ENCODE peak calls at places on chromosomes 2 and 18, in nine cellular contexts. X is stimulated activated CD4-positive, alpha-beta T cell treated with anti-CD3 and anti-CD28 coated beads, Interleukin-4, amount 100 ng/mL, for 48 hours; Y is T-helper 2 cell; B is OCI-LY7; J is choroid plexus epithelial cell; D is IMR-90; P is neural crest cell; W is stromal cell of bone marrow; M is LoVo. E is an unnamed sample.

GRCh38 chr18:54926593-54927297 is 32.5 kb downstream of the CCDC68 start:
- DNase-seq in X (no peak), Y (no peak), B (no peak), J (peak), D (peak), P (no peak), W (peak), M (no peak), E (no peak)

GRCh38 chr2:152050345-152050744 is 48.5 kb downstream of the CACNB4 start:
- DNase-seq in X (no peak), Y (no peak), B (no peak), J (no peak), D (no peak), P (no peak), W (no peak), M (no peak), E (no peak)

GRCh38 chr2:128371248-128371630 is 52.6 kb upstream of the HS6ST1 start:
- DNase-seq in X (no peak), Y (no peak), B (no peak), J (no peak), D (no peak), P (no peak), W (no peak), M (no peak), E (no peak)

GRCh38 chr18:34097312-34097711 is 127.4 kb downstream of the NOL4 start:
- DNase-seq in X (no peak), Y (no peak), B (no peak), J (peak), D (no peak), P (no peak), W (no peak), M (no peak), E (no peak)

GRCh38 chr18:28039078-28039477 is 137.9 kb downstream of the CDH2 start:
- DNase-seq in X (no peak), Y (no peak), B (no peak), J (peak), D (peak), P (no peak), W (no peak), M (no peak), E (no peak)

GRCh38 chr2:9212661-9213411 is 6.2 kb downstream of the ASAP2 start:
- DNase-seq in X (no peak), Y (no peak), B (no peak), J (no peak), D (no peak), P (no peak), W (no peak), M (peak), E (no peak)

GRCh38 chr2:128409326-128410034 is 90.8 kb upstream of the HS6ST1 start:
- DNase-seq in X (no peak), Y (no peak), B (no peak), J (no peak), D (no peak), P (no peak), W (no peak), M (no peak), E (peak)

GRCh38 chr2:107322406-107322805 is 436.4 kb upstream of the ST6GAL2 start:
- DNase-seq in X (no peak), Y (no peak), B (no peak), J (no peak), D (no peak), P (no peak), W (no peak), M (no peak), E (no peak)

GRCh38 chr2:215514516-215514915 is 78.6 kb upstream of the FN1 start:
- DNase-seq in X (no peak), Y (no peak), B (no peak), J (no peak), D (no peak), P (no peak), W (no peak), M (no peak), E (no peak)

GRCh38 chr2:201887851-201888451 is 81.6 kb downstream of the CDK15 start:
- DNase-seq in X (no peak), Y (no peak), B (no peak), J (no peak), D (peak), P (no peak), W (no peak), M (no peak), E (no peak)

GRCh38 chr2:176154853-176155252 is 2.3 kb upstream of the HOXD3 start:
- DNase-seq in X (no peak), Y (no peak), B (no peak), J (no peak), D (no peak), P (no peak), W (no peak), M (no peak), E (no peak)

GRCh38 chr2:19653336-19653908 is 248.4 kb downstream of the TTC32 start:
- DNase-seq in X (no peak), Y (no peak), B (no peak), J (no peak), D (no peak), P (no peak), W (no peak), M (no peak), E (no peak)

GRCh38 chr2:209834767-209835166 is 63.1 kb downstream of the UNC80 start:
- DNase-seq in X (no peak), Y (no peak), B (no peak), J (no peak), D (no peak), P (no peak), W (no peak), M (no peak), E (no peak)

GRCh38 chr2:145158051-145158586 is 638.2 kb upstream of the ZEB2 start:
- DNase-seq in X (no peak), Y (no peak), B (no peak), J (peak), D (peak), P (no peak), W (peak), M (no peak), E (no peak)

GRCh38 chr18:58402247-58402646 is 226.6 kb downstream of the ALPK2 start:
- DNase-seq in X (no peak), Y (no peak), B (no peak), J (peak), D (no peak), P (no peak), W (peak), M (peak), E (no peak)

GRCh38 chr2:201432551-201433388 is 18.5 kb downstream of the TRAK2 start:
- DNase-seq in X (no peak), Y (no peak), B (no peak), J (peak), D (peak), P (no peak), W (no peak), M (no peak), E (no peak)

GRCh38 chr2:102967451-102967850 is 205.6 kb downstream of the TMEM182 start:
- DNase-seq in X (no peak), Y (no peak), B (no peak), J (no peak), D (no peak), P (no peak), W (peak), M (no peak), E (no peak)

GRCh38 chr2:33108483-33109443 is 162.0 kb downstream of the LTBP1 start:
- DNase-seq in X (no peak), Y (no peak), B (no peak), J (peak), D (peak), P (no peak), W (no peak), M (no peak), E (no peak)

GRCh38 chr2:202378001-202378400 is 1.9 kb downstream of the BMPR2 start:
- DNase-seq in X (no peak), Y (no peak), B (no peak), J (no peak), D (no peak), P (no peak), W (no peak), M (no peak), E (no peak)

GRCh38 chr2:113324684-113325160 is 46.0 kb upstream of the PAX8 start:
- DNase-seq in X (peak), Y (no peak), B (no peak), J (peak), D (peak), P (peak), W (peak), M (peak), E (peak)

GRCh38 chr2:105409717-105410116 is 10.9 kb upstream of the FHL2 start:
- DNase-seq in X (no peak), Y (no peak), B (no peak), J (peak), D (peak), P (no peak), W (peak), M (peak), E (no peak)

GRCh38 chr2:19812166-19812565 is 89.6 kb downstream of the TTC32 start:
- DNase-seq in X (no peak), Y (no peak), B (no peak), J (no peak), D (no peak), P (no peak), W (no peak), M (no peak), E (no peak)

GRCh38 chr2:188251034-188251433 is 40.6 kb upstream of the GULP1 start:
- DNase-seq in X (no peak), Y (no peak), B (no peak), J (no peak), D (no peak), P (no peak), W (no peak), M (no peak), E (no peak)

GRCh38 chr2:190533968-190534309 is 583 bp downstream of the NEMP2 start:
- DNase-seq in X (peak), Y (no peak), B (peak), J (peak), D (no peak), P (no peak), W (no peak), M (no peak), E (no peak)

GRCh38 chr2:97936199-97936598 is 59.5 kb downstream of the TMEM131 start:
- DNase-seq in X (no peak), Y (no peak), B (peak), J (no peak), D (no peak), P (no peak), W (no peak), M (peak), E (peak)